ENCODE peak calls at places on chromosomes 11 and 22, in seven cellular contexts. One of them, this sample, is unnamed.

GRCh38 chr11:112087212-112087611 is 539 bp downstream of the SDHD start:
- DNase-seq in psoas muscle: no peak
- DNase-seq in sigmoid colon: no peak
- DNase-seq in HCT116: no peak
- DNase-seq in endodermal cell: no peak
- DNase-seq in GM12878: no peak
- DNase-seq in heart left ventricle: no peak
- DNase-seq in this sample: no peak

GRCh38 chr11:1300121-1300520 is 9.3 kb downstream of the TOLLIP start:
- DNase-seq in HCT116: no peak
- DNase-seq in GM12878: no peak
- DNase-seq in endodermal cell: no peak
- DNase-seq in sigmoid colon: no peak
- DNase-seq in heart left ventricle: no peak
- DNase-seq in psoas muscle: no peak
- DNase-seq in this sample: no peak

GRCh38 chr11:33375688-33376311 is 118.6 kb downstream of the HIPK3 start:
- DNase-seq in psoas muscle: no peak
- DNase-seq in endodermal cell: peak; percentile 82
- DNase-seq in GM12878: no peak
- DNase-seq in sigmoid colon: no peak
- DNase-seq in heart left ventricle: no peak
- DNase-seq in HCT116: no peak
- DNase-seq in this sample: no peak

GRCh38 chr11:103906291-103906850 is 130.1 kb upstream of the DDI1 start:
- DNase-seq in heart left ventricle: no peak
- DNase-seq in sigmoid colon: no peak
- DNase-seq in GM12878: no peak
- DNase-seq in HCT116: no peak
- DNase-seq in psoas muscle: no peak
- DNase-seq in endodermal cell: no peak
- DNase-seq in this sample: no peak

GRCh38 chr11:33515347-33515746 is 185.3 kb downstream of the C11orf91 start:
- DNase-seq in sigmoid colon: no peak
- DNase-seq in psoas muscle: peak; percentile 66
- DNase-seq in HCT116: no peak
- DNase-seq in endodermal cell: no peak
- DNase-seq in heart left ventricle: peak; percentile 46
- DNase-seq in GM12878: no peak
- DNase-seq in this sample: no peak

GRCh38 chr22:35705141-35705540 is 12.5 kb upstream of the APOL5 start:
- DNase-seq in sigmoid colon: no peak
- DNase-seq in endodermal cell: no peak
- DNase-seq in psoas muscle: no peak
- DNase-seq in HCT116: no peak
- DNase-seq in heart left ventricle: no peak
- DNase-seq in GM12878: no peak
- DNase-seq in this sample: no peak

GRCh38 chr11:7512525-7513209 is 1.1 kb upstream of the PPFIBP2 start:
- DNase-seq in sigmoid colon: peak; percentile 89
- DNase-seq in endodermal cell: peak; percentile 59
- DNase-seq in GM12878: no peak
- DNase-seq in heart left ventricle: peak; percentile 91
- DNase-seq in psoas muscle: peak; percentile 95
- DNase-seq in HCT116: no peak
- DNase-seq in this sample: peak; percentile 90

GRCh38 chr22:24333301-24333700 is 62.7 kb downstream of the SPECC1L start:
- DNase-seq in endodermal cell: no peak
- DNase-seq in HCT116: peak; percentile 33
- DNase-seq in heart left ventricle: no peak
- DNase-seq in sigmoid colon: no peak
- DNase-seq in GM12878: no peak
- DNase-seq in psoas muscle: no peak
- DNase-seq in this sample: no peak

GRCh38 chr11:43943931-43944751 is 1.7 kb downstream of the C11orf96 start:
- DNase-seq in endodermal cell: peak; percentile 73
- DNase-seq in GM12878: no peak
- DNase-seq in heart left ventricle: no peak
- DNase-seq in HCT116: no peak
- DNase-seq in sigmoid colon: peak; percentile 74
- DNase-seq in psoas muscle: no peak
- DNase-seq in this sample: no peak

GRCh38 chr11:102680945-102681344 is 24.6 kb downstream of the MMP27 start:
- DNase-seq in sigmoid colon: peak; percentile 82
- DNase-seq in GM12878: no peak
- DNase-seq in psoas muscle: no peak
- DNase-seq in heart left ventricle: no peak
- DNase-seq in HCT116: no peak
- DNase-seq in endodermal cell: no peak
- DNase-seq in this sample: no peak

GRCh38 chr11:102685311-102685710 is 20.3 kb downstream of the MMP27 start:
- DNase-seq in GM12878: no peak
- DNase-seq in endodermal cell: no peak
- DNase-seq in sigmoid colon: no peak
- DNase-seq in heart left ventricle: no peak
- DNase-seq in psoas muscle: no peak
- DNase-seq in HCT116: no peak
- DNase-seq in this sample: no peak

GRCh38 chr11:102678022-102678421 is 27.5 kb downstream of the MMP27 start:
- DNase-seq in GM12878: no peak
- DNase-seq in heart left ventricle: no peak
- DNase-seq in HCT116: no peak
- DNase-seq in endodermal cell: no peak
- DNase-seq in psoas muscle: no peak
- DNase-seq in sigmoid colon: no peak
- DNase-seq in this sample: no peak

GRCh38 chr11:102685769-102686168 is 19.8 kb downstream of the MMP27 start:
- DNase-seq in heart left ventricle: no peak
- DNase-seq in HCT116: no peak
- DNase-seq in sigmoid colon: no peak
- DNase-seq in psoas muscle: no peak
- DNase-seq in GM12878: no peak
- DNase-seq in endodermal cell: no peak
- DNase-seq in this sample: no peak

DNA sequence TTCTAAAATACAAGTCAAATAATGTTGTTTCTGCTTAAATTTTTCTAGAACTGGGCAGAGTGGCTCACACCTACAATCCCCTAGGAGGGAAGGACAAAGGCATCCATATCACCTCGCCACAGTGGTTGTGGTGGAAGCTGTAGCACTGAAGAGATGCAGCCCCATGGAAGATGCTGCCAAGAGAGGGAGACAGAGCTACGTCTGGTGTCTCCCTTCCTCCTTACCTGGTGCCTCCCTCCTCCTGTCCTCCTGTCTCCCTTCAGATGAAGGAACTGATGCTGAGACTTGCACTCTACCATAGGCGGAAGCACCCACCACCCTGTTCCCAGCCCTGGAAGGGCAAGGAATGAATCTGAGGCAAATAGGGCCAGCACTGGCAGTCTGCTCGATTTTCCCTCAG is 22.3 kb downstream of the MMP27 start:
- DNase-seq in psoas muscle: no peak
- DNase-seq in GM12878: no peak
- DNase-seq in HCT116: peak; percentile 15
- DNase-seq in sigmoid colon: no peak
- DNase-seq in endodermal cell: peak; percentile 67
- DNase-seq in heart left ventricle: no peak
- DNase-seq in this sample: no peak
- TF ChIP-seq CTCF in psoas muscle: no peak
- TF ChIP-seq CTCF in GM12878: peak; percentile 2
- TF ChIP-seq CTCF in HCT116: peak; percentile 47
- TF ChIP-seq CTCF in sigmoid colon: no peak
- TF ChIP-seq CTCF in endodermal cell: peak; percentile 61
- TF ChIP-seq CTCF in heart left ventricle: no peak
- TF ChIP-seq CTCF in this sample: peak; percentile 33

GRCh38 chr11:67652965-67653845 is 2.7 kb upstream of the ACY3 start:
- DNase-seq in heart left ventricle: no peak
- DNase-seq in sigmoid colon: no peak
- DNase-seq in GM12878: no peak
- DNase-seq in psoas muscle: no peak
- DNase-seq in endodermal cell: peak; percentile 10
- DNase-seq in HCT116: no peak
- DNase-seq in this sample: no peak

GRCh38 chr11:67648140-67648795 is 2.3 kb downstream of the ACY3 start:
- DNase-seq in GM12878: no peak
- DNase-seq in HCT116: peak; percentile 59
- DNase-seq in psoas muscle: no peak
- DNase-seq in heart left ventricle: no peak
- DNase-seq in endodermal cell: peak; percentile 90
- DNase-seq in sigmoid colon: no peak
- DNase-seq in this sample: no peak

GRCh38 chr11:67649634-67650540 is 643 bp downstream of the ACY3 start:
- DNase-seq in sigmoid colon: peak; percentile 56
- DNase-seq in endodermal cell: peak; percentile 47
- DNase-seq in heart left ventricle: no peak
- DNase-seq in GM12878: no peak
- DNase-seq in psoas muscle: no peak
- DNase-seq in HCT116: no peak
- DNase-seq in this sample: no peak

GRCh38 chr11:67648796-67649613 is 1.5 kb downstream of the ACY3 start:
- DNase-seq in endodermal cell: peak; percentile 42
- DNase-seq in HCT116: no peak
- DNase-seq in GM12878: peak; percentile 57
- DNase-seq in sigmoid colon: peak; percentile 61
- DNase-seq in psoas muscle: no peak
- DNase-seq in heart left ventricle: no peak
- DNase-seq in this sample: no peak

DNA sequence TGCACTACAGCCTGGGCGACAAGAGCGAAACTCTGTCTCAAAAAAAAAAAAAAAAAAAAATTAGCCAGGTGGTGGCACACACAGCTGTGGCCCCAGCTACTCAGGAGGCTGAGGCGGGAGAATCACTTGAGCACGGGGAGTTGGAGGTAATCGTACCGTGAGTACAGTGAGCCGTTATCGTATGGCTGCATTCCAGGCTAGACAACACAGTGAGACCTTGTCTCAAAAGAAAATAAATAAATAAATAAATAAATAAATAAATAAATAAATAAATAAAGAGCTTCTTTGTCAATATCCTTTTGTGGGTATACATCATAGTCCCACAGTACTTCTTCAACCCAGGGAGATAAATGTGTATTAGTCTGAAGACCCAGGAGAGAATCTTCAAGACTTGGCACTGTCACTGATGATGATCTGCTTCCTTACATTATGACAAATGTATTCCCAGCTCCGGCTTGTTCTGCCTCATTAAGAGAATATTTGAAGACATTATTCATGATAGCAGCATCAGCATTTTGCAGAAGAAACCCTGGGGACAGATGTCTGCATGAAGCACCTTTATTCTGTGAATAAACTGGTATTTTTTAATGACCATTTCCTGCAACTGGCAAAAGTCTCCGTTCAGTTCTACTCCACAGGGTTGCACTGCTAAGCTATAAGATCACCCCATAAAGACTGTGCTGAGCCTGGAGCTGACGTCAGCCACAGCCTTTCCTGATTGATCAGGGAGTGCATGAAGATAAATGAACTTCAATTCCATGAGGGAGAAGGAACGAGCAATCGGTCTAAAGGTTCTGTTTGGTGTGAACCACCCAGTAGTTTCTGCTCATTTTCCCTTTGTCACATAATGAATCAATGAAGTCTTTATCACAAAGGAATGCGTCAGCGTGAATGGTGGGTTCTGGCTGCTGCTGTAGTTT is 1.7 kb upstream of the ACY3 start:
- DNase-seq in sigmoid colon: no peak
- DNase-seq in endodermal cell: peak; percentile 18
- DNase-seq in GM12878: no peak
- DNase-seq in HCT116: no peak
- DNase-seq in heart left ventricle: no peak
- DNase-seq in psoas muscle: no peak
- DNase-seq in this sample: no peak
- H3K4me3 ChIP-seq in sigmoid colon: no peak overlapping the region
- H3K4me3 ChIP-seq in endodermal cell: no peak overlapping the region
- H3K4me3 ChIP-seq in GM12878: no peak overlapping the region
- H3K4me3 ChIP-seq in HCT116: no peak overlapping the region
- H3K4me3 ChIP-seq in heart left ventricle: no peak overlapping the region
- H3K4me3 ChIP-seq in psoas muscle: no peak overlapping the region
- H3K4me3 ChIP-seq in this sample: no peak overlapping the region

GRCh38 chr11:19329910-19330309 is 89.2 kb upstream of the E2F8 start:
- DNase-seq in psoas muscle: no peak
- DNase-seq in GM12878: no peak
- DNase-seq in endodermal cell: no peak
- DNase-seq in heart left ventricle: no peak
- DNase-seq in sigmoid colon: no peak
- DNase-seq in HCT116: no peak
- DNase-seq in this sample: no peak

GRCh38 chr11:19327280-19327679 is 86.5 kb upstream of the E2F8 start:
- DNase-seq in psoas muscle: no peak
- DNase-seq in sigmoid colon: no peak
- DNase-seq in heart left ventricle: no peak
- DNase-seq in endodermal cell: no peak
- DNase-seq in GM12878: no peak
- DNase-seq in HCT116: no peak
- DNase-seq in this sample: no peak

GRCh38 chr11:19323502-19323901 is 82.8 kb upstream of the E2F8 start:
- DNase-seq in psoas muscle: no peak
- DNase-seq in GM12878: no peak
- DNase-seq in heart left ventricle: no peak
- DNase-seq in sigmoid colon: no peak
- DNase-seq in endodermal cell: no peak
- DNase-seq in HCT116: no peak
- DNase-seq in this sample: no peak

GRCh38 chr11:19328586-19329311 is 88.0 kb upstream of the E2F8 start:
- DNase-seq in HCT116: no peak
- DNase-seq in GM12878: no peak
- DNase-seq in heart left ventricle: no peak
- DNase-seq in psoas muscle: no peak
- DNase-seq in sigmoid colon: no peak
- DNase-seq in endodermal cell: no peak
- DNase-seq in this sample: no peak

DNA sequence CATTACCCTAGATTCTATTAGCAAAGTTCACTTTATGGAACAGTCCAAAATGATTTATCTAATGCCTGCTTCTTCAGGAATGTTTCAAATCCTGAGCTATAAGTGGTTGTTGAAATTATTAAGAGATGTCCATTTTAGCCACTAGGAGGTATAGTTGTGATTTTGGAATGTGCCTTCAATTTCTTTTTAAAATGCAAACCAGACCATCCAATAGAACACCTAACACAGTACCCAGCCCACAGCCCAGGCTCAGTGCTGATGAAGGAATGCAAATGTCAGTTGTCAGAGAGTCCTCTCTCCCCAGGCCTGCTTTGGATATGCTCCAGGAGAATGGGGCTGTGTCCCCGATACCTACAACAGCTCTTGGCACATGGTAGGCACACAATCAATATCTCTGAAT is 85.8 kb upstream of the E2F8 start:
- DNase-seq in sigmoid colon: no peak
- DNase-seq in GM12878: no peak
- DNase-seq in HCT116: no peak
- DNase-seq in endodermal cell: no peak
- DNase-seq in psoas muscle: no peak
- DNase-seq in heart left ventricle: no peak
- DNase-seq in this sample: no peak
- TF ChIP-seq CTCF in sigmoid colon: no peak
- TF ChIP-seq CTCF in GM12878: no peak
- TF ChIP-seq CTCF in HCT116: peak; percentile 17
- TF ChIP-seq CTCF in endodermal cell: no peak
- TF ChIP-seq CTCF in psoas muscle: no peak
- TF ChIP-seq CTCF in heart left ventricle: no peak
- TF ChIP-seq CTCF in this sample: peak; percentile 22

GRCh38 chr11:65499713-65500261 is 942 bp downstream of the MALAT1 start:
- DNase-seq in psoas muscle: no peak
- DNase-seq in sigmoid colon: no peak
- DNase-seq in HCT116: no peak
- DNase-seq in heart left ventricle: no peak
- DNase-seq in GM12878: no peak
- DNase-seq in endodermal cell: no peak
- DNase-seq in this sample: no peak
- H3K4me3 ChIP-seq in psoas muscle: peak overlapping the region; percentile 92
- H3K4me3 ChIP-seq in sigmoid colon: peak overlapping the region; percentile 73
- H3K4me3 ChIP-seq in HCT116: peak overlapping the region; percentile 79
- H3K4me3 ChIP-seq in heart left ventricle: peak overlapping the region; percentile 75
- H3K4me3 ChIP-seq in GM12878: peak overlapping the region; percentile 98
- H3K4me3 ChIP-seq in endodermal cell: peak overlapping the region; percentile 97
- H3K4me3 ChIP-seq in this sample: peak overlapping the region; percentile 71